ENCODE peak calls at places on chromosome 2, in six cellular contexts. One of them, this sample, is unnamed.

GRCh38 chr2:1538663-1539062 is 125.4 kb downstream of the TPO start:
- DNase-seq in astrocyte of the spinal cord: peak; percentile 22
- DNase-seq in AG04450: no peak
- DNase-seq in foreskin fibroblast: peak; percentile 7
- DNase-seq in adrenal gland: no peak
- DNase-seq in Caco-2: peak; percentile 42
- DNase-seq in this sample: no peak

GRCh38 chr2:187188783-187189631 is 259.0 kb downstream of the CALCRL start:
- DNase-seq in astrocyte of the spinal cord: peak; percentile 40
- DNase-seq in AG04450: no peak
- DNase-seq in foreskin fibroblast: no peak
- DNase-seq in adrenal gland: no peak
- DNase-seq in Caco-2: no peak
- DNase-seq in this sample: no peak

GRCh38 chr2:218387369-218388194 is 5.5 kb downstream of the SLC11A1 start:
- DNase-seq in astrocyte of the spinal cord: peak; percentile 79
- DNase-seq in AG04450: peak; percentile 61
- DNase-seq in foreskin fibroblast: no peak
- DNase-seq in adrenal gland: peak; percentile 71
- DNase-seq in Caco-2: no peak
- DNase-seq in this sample: peak; percentile 55

GRCh38 chr2:196591004-196591403 is 48.5 kb upstream of the CCDC150 start:
- DNase-seq in astrocyte of the spinal cord: no peak
- DNase-seq in AG04450: no peak
- DNase-seq in foreskin fibroblast: no peak
- DNase-seq in adrenal gland: no peak
- DNase-seq in Caco-2: no peak
- DNase-seq in this sample: no peak

GRCh38 chr2:96637385-96638143 is 548 bp downstream of the KANSL3 start:
- DNase-seq in astrocyte of the spinal cord: peak; percentile 87
- DNase-seq in AG04450: peak; percentile 48
- DNase-seq in foreskin fibroblast: peak; percentile 89
- DNase-seq in adrenal gland: peak; percentile 90
- DNase-seq in Caco-2: peak; percentile 88
- DNase-seq in this sample: peak; percentile 92

GRCh38 chr2:223051580-223052375 is at the start of gene KCNE4:
- DNase-seq in astrocyte of the spinal cord: peak; percentile 73
- DNase-seq in AG04450: no peak
- DNase-seq in foreskin fibroblast: peak; percentile 41
- DNase-seq in adrenal gland: no peak
- DNase-seq in Caco-2: no peak
- DNase-seq in this sample: peak; percentile 87

GRCh38 chr2:132037527-132038178 is 124.1 kb downstream of the ANKRD30BL start:
- DNase-seq in astrocyte of the spinal cord: peak; percentile 5
- DNase-seq in AG04450: no peak
- DNase-seq in foreskin fibroblast: no peak
- DNase-seq in adrenal gland: no peak
- DNase-seq in Caco-2: no peak
- DNase-seq in this sample: no peak

GRCh38 chr2:44972771-44973535 is 31.5 kb downstream of the SIX3 start:
- DNase-seq in astrocyte of the spinal cord: no peak
- DNase-seq in AG04450: no peak
- DNase-seq in foreskin fibroblast: no peak
- DNase-seq in adrenal gland: no peak
- DNase-seq in Caco-2: no peak
- DNase-seq in this sample: no peak

GRCh38 chr2:10080536-10081304 is 509 bp upstream of the CYS1 start:
- DNase-seq in astrocyte of the spinal cord: peak; percentile 38
- DNase-seq in AG04450: no peak
- DNase-seq in foreskin fibroblast: no peak
- DNase-seq in adrenal gland: no peak
- DNase-seq in Caco-2: no peak
- DNase-seq in this sample: no peak

GRCh38 chr2:199458017-199458805 is 472 bp upstream of the SATB2 start:
- DNase-seq in astrocyte of the spinal cord: no peak
- DNase-seq in AG04450: no peak
- DNase-seq in foreskin fibroblast: peak; percentile 44
- DNase-seq in adrenal gland: peak; percentile 51
- DNase-seq in Caco-2: no peak
- DNase-seq in this sample: no peak

GRCh38 chr2:199455533-199456382 is 2.0 kb downstream of the SATB2 start:
- DNase-seq in astrocyte of the spinal cord: no peak
- DNase-seq in AG04450: no peak
- DNase-seq in foreskin fibroblast: no peak
- DNase-seq in adrenal gland: no peak
- DNase-seq in Caco-2: peak; percentile 68
- DNase-seq in this sample: peak; percentile 35

GRCh38 chr2:199455186-199455532 is 2.6 kb downstream of the SATB2 start:
- DNase-seq in astrocyte of the spinal cord: no peak
- DNase-seq in AG04450: no peak
- DNase-seq in foreskin fibroblast: no peak
- DNase-seq in adrenal gland: no peak
- DNase-seq in Caco-2: no peak
- DNase-seq in this sample: no peak

GRCh38 chr2:199457147-199458016 is at the start of gene SATB2:
- DNase-seq in astrocyte of the spinal cord: peak; percentile 67
- DNase-seq in AG04450: no peak
- DNase-seq in foreskin fibroblast: peak; percentile 74
- DNase-seq in adrenal gland: peak; percentile 31
- DNase-seq in Caco-2: no peak
- DNase-seq in this sample: peak; percentile 58

GRCh38 chr2:199456383-199457146 is 1.2 kb downstream of the SATB2 start:
- DNase-seq in astrocyte of the spinal cord: no peak
- DNase-seq in AG04450: no peak
- DNase-seq in foreskin fibroblast: no peak
- DNase-seq in adrenal gland: no peak
- DNase-seq in Caco-2: no peak
- DNase-seq in this sample: peak; percentile 29
- H3K4me3 ChIP-seq in astrocyte of the spinal cord: peak overlapping the region; percentile 70
- H3K4me3 ChIP-seq in AG04450: peak overlapping the region; percentile 90
- H3K4me3 ChIP-seq in foreskin fibroblast: peak overlapping the region; percentile 82
- H3K4me3 ChIP-seq in adrenal gland: peak overlapping the region; percentile 78
- H3K4me3 ChIP-seq in Caco-2: peak overlapping the region; percentile 51
- H3K4me3 ChIP-seq in this sample: peak overlapping the region; percentile 91

DNA sequence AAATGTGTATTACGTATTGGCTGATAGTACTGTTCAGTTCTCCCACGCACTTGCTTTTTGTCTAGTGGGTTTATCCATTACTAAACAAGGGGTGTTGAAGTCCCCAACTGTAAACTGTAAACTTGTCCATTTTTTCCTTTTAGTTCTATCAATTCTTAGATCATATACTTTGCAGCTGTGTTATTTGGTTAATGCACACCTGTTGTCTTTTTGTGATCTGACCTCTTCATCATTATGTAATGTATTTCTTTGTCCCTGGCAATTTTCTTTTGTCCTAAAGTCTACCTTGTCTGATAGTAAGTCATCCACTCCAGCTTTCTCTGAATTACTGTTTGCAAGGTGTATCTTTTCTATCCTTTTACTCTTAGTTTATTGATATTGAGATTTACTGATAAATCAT is 21.9 kb downstream of the MCEE start:
- DNase-seq in astrocyte of the spinal cord: no peak
- DNase-seq in AG04450: no peak
- DNase-seq in foreskin fibroblast: no peak
- DNase-seq in adrenal gland: no peak
- DNase-seq in Caco-2: no peak
- DNase-seq in this sample: no peak
- TF ChIP-seq CTCF in astrocyte of the spinal cord: no peak
- TF ChIP-seq CTCF in AG04450: no peak
- TF ChIP-seq CTCF in foreskin fibroblast: no peak
- TF ChIP-seq CTCF in adrenal gland: no peak
- TF ChIP-seq CTCF in Caco-2: no peak
- TF ChIP-seq CTCF in this sample: no peak

GRCh38 chr2:176103634-176104337 is 3.3 kb upstream of the HOXD11 start:
- DNase-seq in astrocyte of the spinal cord: no peak
- DNase-seq in AG04450: no peak
- DNase-seq in foreskin fibroblast: no peak
- DNase-seq in adrenal gland: no peak
- DNase-seq in Caco-2: no peak
- DNase-seq in this sample: no peak

GRCh38 chr2:176105078-176105726 is 1.9 kb upstream of the HOXD11 start:
- DNase-seq in astrocyte of the spinal cord: no peak
- DNase-seq in AG04450: no peak
- DNase-seq in foreskin fibroblast: no peak
- DNase-seq in adrenal gland: no peak
- DNase-seq in Caco-2: no peak
- DNase-seq in this sample: no peak

GRCh38 chr2:176102309-176102866 is 2.8 kb downstream of the HOXD12 start:
- DNase-seq in astrocyte of the spinal cord: no peak
- DNase-seq in AG04450: no peak
- DNase-seq in foreskin fibroblast: no peak
- DNase-seq in adrenal gland: no peak
- DNase-seq in Caco-2: no peak
- DNase-seq in this sample: no peak

GRCh38 chr2:176105727-176106635 is 1.1 kb upstream of the HOXD11 start:
- DNase-seq in astrocyte of the spinal cord: no peak
- DNase-seq in AG04450: no peak
- DNase-seq in foreskin fibroblast: no peak
- DNase-seq in adrenal gland: no peak
- DNase-seq in Caco-2: no peak
- DNase-seq in this sample: no peak

GRCh38 chr2:176104338-176105077 is 2.6 kb upstream of the HOXD11 start:
- DNase-seq in astrocyte of the spinal cord: no peak
- DNase-seq in AG04450: no peak
- DNase-seq in foreskin fibroblast: peak; percentile 77
- DNase-seq in adrenal gland: peak; percentile 55
- DNase-seq in Caco-2: no peak
- DNase-seq in this sample: no peak
- H3K4me3 ChIP-seq in astrocyte of the spinal cord: no peak overlapping the region
- H3K4me3 ChIP-seq in AG04450: no peak overlapping the region
- H3K4me3 ChIP-seq in foreskin fibroblast: peak overlapping the region; percentile 75
- H3K4me3 ChIP-seq in adrenal gland: no peak overlapping the region
- H3K4me3 ChIP-seq in Caco-2: no peak overlapping the region
- H3K4me3 ChIP-seq in this sample: no peak overlapping the region

GRCh38 chr2:167264380-167264779 is 376.1 kb downstream of the XIRP2 start:
- DNase-seq in astrocyte of the spinal cord: peak; percentile 30
- DNase-seq in AG04450: no peak
- DNase-seq in foreskin fibroblast: peak; percentile 0
- DNase-seq in adrenal gland: no peak
- DNase-seq in Caco-2: no peak
- DNase-seq in this sample: no peak
- TF ChIP-seq CTCF in astrocyte of the spinal cord: peak; percentile 63
- TF ChIP-seq CTCF in AG04450: peak; percentile 36
- TF ChIP-seq CTCF in foreskin fibroblast: no peak
- TF ChIP-seq CTCF in adrenal gland: peak; percentile 30
- TF ChIP-seq CTCF in Caco-2: no peak
- TF ChIP-seq CTCF in this sample: no peak

GRCh38 chr2:62163106-62163831 is 32.6 kb upstream of the B3GNT2 start:
- DNase-seq in astrocyte of the spinal cord: no peak
- DNase-seq in AG04450: no peak
- DNase-seq in foreskin fibroblast: no peak
- DNase-seq in adrenal gland: no peak
- DNase-seq in Caco-2: no peak
- DNase-seq in this sample: no peak
- H3K4me3 ChIP-seq in astrocyte of the spinal cord: no peak overlapping the region
- H3K4me3 ChIP-seq in AG04450: no peak overlapping the region
- H3K4me3 ChIP-seq in foreskin fibroblast: no peak overlapping the region
- H3K4me3 ChIP-seq in adrenal gland: no peak overlapping the region
- H3K4me3 ChIP-seq in Caco-2: no peak overlapping the region
- H3K4me3 ChIP-seq in this sample: no peak overlapping the region

DNA sequence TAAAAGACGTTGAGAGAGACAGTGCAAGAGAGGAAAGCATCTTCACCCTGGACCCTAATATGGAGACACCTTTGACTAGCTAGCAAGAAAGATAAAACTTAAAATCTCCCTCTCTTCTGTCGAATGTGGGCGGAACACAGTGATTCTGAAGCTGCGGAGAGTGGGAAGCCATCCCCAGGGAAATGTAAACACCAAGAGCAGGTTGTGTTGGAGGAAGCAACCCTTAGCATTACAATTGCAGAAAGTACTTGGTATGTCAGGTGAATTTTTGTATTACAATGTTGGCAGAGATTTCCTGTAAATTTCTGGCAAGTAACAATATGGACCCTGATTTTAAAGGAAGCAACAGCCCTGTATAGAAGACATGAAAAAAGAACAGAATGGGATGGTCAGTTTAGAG is 35.8 kb downstream of the TSN start:
- DNase-seq in astrocyte of the spinal cord: no peak
- DNase-seq in AG04450: no peak
- DNase-seq in foreskin fibroblast: no peak
- DNase-seq in adrenal gland: no peak
- DNase-seq in Caco-2: no peak
- DNase-seq in this sample: no peak
- TF ChIP-seq CTCF in astrocyte of the spinal cord: no peak
- TF ChIP-seq CTCF in AG04450: no peak
- TF ChIP-seq CTCF in foreskin fibroblast: no peak
- TF ChIP-seq CTCF in adrenal gland: no peak
- TF ChIP-seq CTCF in Caco-2: no peak
- TF ChIP-seq CTCF in this sample: no peak

This sample was measured in fibroblast of the aortic adventitia.